ENCODE peak calls at places on chromosomes 4 and X, in four cellular contexts. L, R, Q and H are unnamed samples.

GRCh38 chrX:131746491-131746968 is 202.7 kb downstream of the OR13H1 start:
- DNase-seq in Q (peak), L (no peak), R (peak), H (peak)

GRCh38 chr4:25702848-25703247 is 47.2 kb downstream of the SLC34A2 start:
- DNase-seq in R (no peak), Q (no peak), L (no peak), H (no peak)

GRCh38 chrX:12894074-12894691 is 12.2 kb upstream of the TLR8 start:
- DNase-seq in R (no peak), L (no peak), Q (peak), H (peak)

GRCh38 chr4:153518637-153519384 is 52.7 kb downstream of the TMEM131L start:
- DNase-seq in L (peak), R (no peak), Q (no peak), H (no peak)

GRCh38 chr4:187598246-187598645 is 397.3 kb upstream of the ZFP42 start:
- DNase-seq in R (no peak), L (no peak), Q (no peak), H (no peak)

GRCh38 chr4:24067781-24068193 is 177.9 kb upstream of the PPARGC1A start:
- DNase-seq in R (peak), Q (no peak), L (peak), H (no peak)

GRCh38 chr4:69787879-69788278 is 27.5 kb upstream of the SULT1B1 start:
- DNase-seq in L (no peak), R (no peak), Q (no peak), H (no peak)

GRCh38 chr4:54217642-54218486 is 11.2 kb upstream of the PDGFRA start:
- DNase-seq in L (peak), Q (peak), R (peak), H (peak)

GRCh38 chr4:45475490-45475889 is 648.4 kb downstream of the GABRG1 start:
- DNase-seq in R (no peak), L (no peak), Q (no peak), H (no peak)

GRCh38 chr4:175770555-175770954 is 41.5 kb downstream of the GPM6A start:
- DNase-seq in Q (no peak), R (no peak), L (no peak), H (no peak)

GRCh38 chrX:23883737-23884354 is 23.9 kb downstream of the APOO start:
- DNase-seq in L (no peak), R (no peak), Q (no peak), H (no peak)

GRCh38 chr4:185535818-185536729 is 767 bp upstream of the PDLIM3 start:
- DNase-seq in L (no peak), Q (peak), R (peak), H (no peak)

GRCh38 chr4:6687947-6688878 is 5.5 kb upstream of the S100P start:
- DNase-seq in Q (no peak), R (no peak), L (no peak), H (no peak)

GRCh38 chr4:53702334-53703266 is 111.3 kb upstream of the LNX1 start:
- DNase-seq in L (peak), Q (peak), R (peak), H (peak)

GRCh38 chr4:102557636-102558035 is 56.5 kb downstream of the NFKB1 start:
- DNase-seq in L (no peak), R (no peak), Q (no peak), H (no peak)

GRCh38 chr4:102554482-102554881 is 53.3 kb downstream of the NFKB1 start:
- DNase-seq in L (no peak), Q (no peak), R (peak), H (no peak)

GRCh38 chr4:102553982-102554381 is 52.8 kb downstream of the NFKB1 start:
- DNase-seq in Q (no peak), L (no peak), R (no peak), H (no peak)

GRCh38 chr4:102552781-102553180 is 51.6 kb downstream of the NFKB1 start:
- DNase-seq in L (no peak), Q (peak), R (no peak), H (no peak)

GRCh38 chr4:102554988-102555387 is 53.8 kb downstream of the NFKB1 start:
- DNase-seq in L (no peak), Q (no peak), R (no peak), H (no peak)
- H3K27ac ChIP-seq in L (no peak), Q (no peak), R (no peak), H (no peak)

GRCh38 chr4:143356493-143356892 is 19.8 kb downstream of the GAB1 start:
- DNase-seq in L (no peak), Q (peak), R (no peak), H (no peak)

GRCh38 chr4:143354990-143355389 is 18.3 kb downstream of the GAB1 start:
- DNase-seq in Q (peak), R (no peak), L (no peak), H (peak)

GRCh38 chr4:143353797-143354196 is 17.1 kb downstream of the GAB1 start:
- DNase-seq in L (no peak), R (no peak), Q (no peak), H (no peak)

GRCh38 chr4:143357161-143357845 is 20.6 kb downstream of the GAB1 start:
- DNase-seq in R (no peak), Q (peak), L (no peak), H (no peak)

DNA sequence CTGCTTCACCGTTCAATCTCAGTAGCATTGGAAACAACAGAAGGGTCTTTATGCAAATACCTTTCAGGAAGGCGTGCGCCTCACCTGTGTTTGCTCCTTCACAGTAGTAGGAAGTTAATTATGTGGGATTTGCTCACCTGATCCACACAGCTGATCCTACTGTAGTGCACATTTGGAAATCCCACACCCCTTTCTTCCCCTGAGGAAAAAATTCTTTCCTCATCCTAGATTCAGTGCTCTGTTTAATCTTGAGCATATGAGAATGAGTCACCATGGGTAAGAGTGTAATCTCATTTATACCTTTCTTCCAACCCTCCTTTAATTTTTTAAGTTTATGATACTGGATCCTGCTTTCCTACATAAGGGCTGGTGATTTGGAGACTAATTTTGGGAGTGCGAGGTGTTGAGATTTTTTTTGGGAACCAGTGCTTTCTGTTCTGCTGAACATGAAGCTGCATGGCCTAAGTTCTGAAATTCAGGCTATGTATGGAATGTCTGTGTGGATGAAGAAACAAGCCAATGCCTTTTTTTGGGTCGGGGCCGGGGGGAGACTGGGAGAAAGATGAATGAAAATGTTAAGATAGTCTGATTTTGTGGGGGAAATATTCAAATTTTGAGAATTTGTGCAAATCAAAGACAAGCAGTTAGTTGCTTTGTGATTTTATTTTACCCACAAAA is 19.0 kb downstream of the GAB1 start:
- DNase-seq in Q (no peak), L (no peak), R (no peak), H (no peak)
- H3K4me3 ChIP-seq in Q (peak), L (no peak), R (no peak), H (no peak)

GRCh38 chr4:188941524-188942109 is 802.4 kb downstream of the TRIML1 start:
- DNase-seq in Q (no peak), L (no peak), R (no peak), H (no peak)
- H3K27ac ChIP-seq in Q (no peak), L (no peak), R (no peak), H (no peak)

DNA sequence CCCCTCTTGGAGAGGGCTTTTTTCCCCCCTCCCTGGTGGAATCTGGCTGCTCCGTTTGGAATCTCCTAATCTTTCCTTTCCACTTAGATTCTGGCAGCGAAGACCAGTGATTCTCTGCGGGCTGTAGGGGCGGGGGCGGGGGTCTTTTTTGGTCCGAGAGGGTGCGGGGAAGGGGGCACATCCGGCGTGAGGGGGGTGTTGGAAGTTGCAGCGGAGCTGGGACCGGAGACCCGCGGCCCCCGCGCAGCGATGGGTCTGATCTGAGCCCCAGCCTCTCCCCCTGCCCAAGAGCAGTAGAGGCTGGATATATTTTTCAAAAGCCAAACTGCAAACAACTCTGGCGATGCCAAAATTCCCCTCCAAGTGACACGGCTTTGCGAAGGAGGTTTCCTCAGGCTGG is 307 bp downstream of the GRID2 start:
- DNase-seq in Q (no peak), R (no peak), L (no peak), H (no peak)
- H3K4me3 ChIP-seq in Q (peak), R (peak), L (no peak), H (no peak)

GRCh38 chrX:108437354-108437753 is 868 bp downstream of the COL4A6 start:
- DNase-seq in R (no peak), L (no peak), Q (no peak), H (no peak)

GRCh38 chrX:108439961-108440696 is 491 bp downstream of the COL4A5 start:
- DNase-seq in L (no peak), R (no peak), Q (no peak), H (peak)

GRCh38 chrX:108435261-108435660 is 3.0 kb downstream of the COL4A6 start:
- DNase-seq in Q (no peak), L (no peak), R (no peak), H (no peak)

GRCh38 chrX:108439434-108439883 is at the start of gene COL4A5:
- DNase-seq in L (peak), Q (peak), R (peak), H (peak)

DNA sequence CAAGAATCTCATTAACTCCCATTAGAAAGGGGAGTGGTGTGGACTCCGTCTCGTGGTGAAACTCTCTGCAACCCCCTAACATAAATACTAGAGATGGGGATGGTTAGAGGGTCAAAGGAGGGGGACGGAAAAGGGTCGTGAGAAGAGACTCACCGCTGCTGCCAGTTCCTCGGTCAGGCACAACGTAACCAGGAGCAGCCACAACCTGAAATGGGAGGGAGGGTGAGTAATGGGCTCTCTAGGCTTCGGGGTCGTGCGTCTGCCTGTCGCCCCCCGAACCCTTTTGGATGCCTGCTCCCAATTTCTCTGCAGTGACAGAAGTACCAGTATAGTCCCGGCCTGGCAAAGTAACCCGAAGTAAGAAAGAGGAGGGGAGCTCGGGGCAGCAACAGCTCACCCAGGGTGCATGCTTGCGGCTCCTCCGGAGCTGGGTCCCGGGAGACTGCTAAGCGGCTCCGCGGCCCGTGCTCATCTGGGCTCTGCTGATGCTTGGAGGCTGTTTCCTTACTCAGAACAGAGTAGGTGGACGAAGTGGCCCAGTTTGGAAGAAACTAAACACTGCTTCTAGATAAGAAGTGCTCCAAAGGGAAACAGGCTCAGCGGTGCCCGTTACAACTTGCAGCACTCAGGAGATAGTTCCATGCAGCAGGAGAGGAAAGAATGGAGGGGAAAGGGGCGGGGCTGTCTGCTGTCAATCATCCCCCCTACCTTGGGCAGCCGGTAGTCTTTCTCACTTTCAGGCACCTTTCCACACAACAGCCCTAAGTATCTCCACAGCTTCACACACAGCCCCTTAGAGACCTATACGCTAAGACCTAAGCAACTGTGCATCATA is at the start of gene COL4A6:
- DNase-seq in R (peak), L (peak), Q (no peak), H (no peak)
- H3K27ac ChIP-seq in R (no peak), L (no peak), Q (no peak), H (no peak)

GRCh38 chrX:154430504-154430903 is 2.0 kb downstream of the ATP6AP1 start:
- DNase-seq in Q (no peak), R (peak), L (no peak), H (no peak)

GRCh38 chrX:154430916-154431315 is 2.4 kb downstream of the ATP6AP1 start:
- DNase-seq in Q (no peak), R (no peak), L (no peak), H (no peak)

GRCh38 chrX:154426916-154427792 is 1.3 kb upstream of the ATP6AP1 start:
- DNase-seq in R (no peak), L (no peak), Q (no peak), H (no peak)

GRCh38 chrX:154429708-154430107 is 1.2 kb downstream of the ATP6AP1 start:
- DNase-seq in Q (no peak), L (no peak), R (no peak), H (no peak)

GRCh38 chrX:154428176-154429171 is at the start of gene ATP6AP1:
- DNase-seq in Q (peak), L (peak), R (peak), H (peak)
- H3K4me3 ChIP-seq in Q (peak), L (peak), R (peak), H (peak)

GRCh38 chr4:138405934-138406567 is 163.9 kb upstream of the SLC7A11 start:
- DNase-seq in Q (no peak), R (no peak), L (no peak), H (no peak)
- H3K27ac ChIP-seq in Q (no peak), R (no peak), L (peak), H (no peak)